ENCODE peak calls at places on chromosomes 12 and 14, in eight cellular contexts. One of them, this sample, is unnamed.

GRCh38 chr12:105256921-105257320 is 20.9 kb upstream of the APPL2 start:
- DNase-seq in cardiac muscle cell: no peak
- DNase-seq in IMR-90: peak
- DNase-seq in progenitor cell of endocrine pancreas: no peak
- DNase-seq in WERI-Rb-1: no peak
- DNase-seq in AG04449: peak
- DNase-seq in endothelial cell: no peak
- DNase-seq in lung: no peak
- DNase-seq in this sample: peak

GRCh38 chr14:89276424-89276975 is 140.5 kb downstream of the FOXN3 start:
- DNase-seq in lung: no peak
- DNase-seq in progenitor cell of endocrine pancreas: no peak
- DNase-seq in WERI-Rb-1: no peak
- DNase-seq in cardiac muscle cell: no peak
- DNase-seq in endothelial cell: no peak
- DNase-seq in AG04449: no peak
- DNase-seq in IMR-90: peak
- DNase-seq in this sample: peak

GRCh38 chr12:79331870-79332269 is 358.9 kb downstream of the PAWR start:
- DNase-seq in lung: no peak
- DNase-seq in progenitor cell of endocrine pancreas: no peak
- DNase-seq in cardiac muscle cell: no peak
- DNase-seq in IMR-90: peak
- DNase-seq in endothelial cell: no peak
- DNase-seq in AG04449: peak
- DNase-seq in WERI-Rb-1: no peak
- DNase-seq in this sample: peak

GRCh38 chr12:122471324-122472226 is 29.2 kb downstream of the ZCCHC8 start:
- DNase-seq in endothelial cell: no peak
- DNase-seq in progenitor cell of endocrine pancreas: no peak
- DNase-seq in WERI-Rb-1: no peak
- DNase-seq in AG04449: no peak
- DNase-seq in IMR-90: peak
- DNase-seq in cardiac muscle cell: peak
- DNase-seq in lung: no peak
- DNase-seq in this sample: peak

GRCh38 chr14:65948302-65948701 is 535.8 kb downstream of the FUT8 start:
- DNase-seq in AG04449: no peak
- DNase-seq in lung: no peak
- DNase-seq in IMR-90: no peak
- DNase-seq in cardiac muscle cell: no peak
- DNase-seq in progenitor cell of endocrine pancreas: no peak
- DNase-seq in endothelial cell: no peak
- DNase-seq in WERI-Rb-1: no peak
- DNase-seq in this sample: no peak

GRCh38 chr12:15627995-15628945 is 160.9 kb downstream of the EPS8 start:
- DNase-seq in lung: no peak
- DNase-seq in WERI-Rb-1: no peak
- DNase-seq in cardiac muscle cell: peak
- DNase-seq in IMR-90: peak
- DNase-seq in AG04449: no peak
- DNase-seq in progenitor cell of endocrine pancreas: no peak
- DNase-seq in endothelial cell: no peak
- DNase-seq in this sample: peak

GRCh38 chr14:102914474-102915291 is 7.8 kb upstream of the AMN start:
- DNase-seq in lung: no peak
- DNase-seq in AG04449: no peak
- DNase-seq in cardiac muscle cell: no peak
- DNase-seq in IMR-90: no peak
- DNase-seq in WERI-Rb-1: no peak
- DNase-seq in endothelial cell: no peak
- DNase-seq in progenitor cell of endocrine pancreas: no peak
- DNase-seq in this sample: no peak

GRCh38 chr12:62259993-62260732 is at the start of gene USP15:
- DNase-seq in WERI-Rb-1: peak
- DNase-seq in AG04449: peak
- DNase-seq in cardiac muscle cell: peak
- DNase-seq in progenitor cell of endocrine pancreas: peak
- DNase-seq in endothelial cell: peak
- DNase-seq in IMR-90: peak
- DNase-seq in lung: peak
- DNase-seq in this sample: peak

GRCh38 chr12:64876388-64877071 is 52.1 kb downstream of the TBC1D30 start:
- DNase-seq in IMR-90: no peak
- DNase-seq in AG04449: no peak
- DNase-seq in lung: no peak
- DNase-seq in progenitor cell of endocrine pancreas: no peak
- DNase-seq in endothelial cell: no peak
- DNase-seq in WERI-Rb-1: no peak
- DNase-seq in cardiac muscle cell: no peak
- DNase-seq in this sample: no peak

GRCh38 chr12:29041621-29042020 is 107.5 kb upstream of the FAR2 start:
- DNase-seq in IMR-90: peak
- DNase-seq in lung: no peak
- DNase-seq in AG04449: peak
- DNase-seq in endothelial cell: no peak
- DNase-seq in WERI-Rb-1: no peak
- DNase-seq in progenitor cell of endocrine pancreas: no peak
- DNase-seq in cardiac muscle cell: no peak
- DNase-seq in this sample: peak

GRCh38 chr12:57717131-57717530 is 21.4 kb downstream of the AGAP2 start:
- DNase-seq in progenitor cell of endocrine pancreas: no peak
- DNase-seq in AG04449: no peak
- DNase-seq in lung: no peak
- DNase-seq in WERI-Rb-1: no peak
- DNase-seq in cardiac muscle cell: no peak
- DNase-seq in IMR-90: no peak
- DNase-seq in endothelial cell: no peak
- DNase-seq in this sample: no peak

GRCh38 chr12:94049718-94050117 is 98.7 kb upstream of the PLXNC1 start:
- DNase-seq in IMR-90: no peak
- DNase-seq in progenitor cell of endocrine pancreas: no peak
- DNase-seq in cardiac muscle cell: peak
- DNase-seq in WERI-Rb-1: no peak
- DNase-seq in endothelial cell: no peak
- DNase-seq in AG04449: no peak
- DNase-seq in lung: no peak
- DNase-seq in this sample: no peak

GRCh38 chr12:58496411-58496810 is 423.9 kb downstream of the LRIG3 start:
- DNase-seq in AG04449: no peak
- DNase-seq in IMR-90: peak
- DNase-seq in cardiac muscle cell: no peak
- DNase-seq in endothelial cell: no peak
- DNase-seq in WERI-Rb-1: no peak
- DNase-seq in progenitor cell of endocrine pancreas: no peak
- DNase-seq in lung: no peak
- DNase-seq in this sample: no peak

GRCh38 chr14:88322505-88323085 is 474 bp downstream of the KCNK10 start:
- DNase-seq in WERI-Rb-1: no peak
- DNase-seq in IMR-90: no peak
- DNase-seq in cardiac muscle cell: no peak
- DNase-seq in lung: no peak
- DNase-seq in AG04449: no peak
- DNase-seq in progenitor cell of endocrine pancreas: no peak
- DNase-seq in endothelial cell: no peak
- DNase-seq in this sample: no peak

GRCh38 chr14:20350860-20351259 is 7.4 kb downstream of the PARP2 start:
- DNase-seq in AG04449: no peak
- DNase-seq in endothelial cell: no peak
- DNase-seq in lung: no peak
- DNase-seq in WERI-Rb-1: no peak
- DNase-seq in progenitor cell of endocrine pancreas: no peak
- DNase-seq in cardiac muscle cell: no peak
- DNase-seq in IMR-90: peak
- DNase-seq in this sample: peak
- TF ChIP-seq CTCF in AG04449: peak
- TF ChIP-seq CTCF in endothelial cell: no peak
- TF ChIP-seq CTCF in lung: no peak
- TF ChIP-seq CTCF in WERI-Rb-1: peak
- TF ChIP-seq CTCF in progenitor cell of endocrine pancreas: peak
- TF ChIP-seq CTCF in cardiac muscle cell: peak
- TF ChIP-seq CTCF in IMR-90: peak
- TF ChIP-seq CTCF in this sample: peak

GRCh38 chr14:57865450-57866198 is at the start of gene SLC35F4:
- DNase-seq in lung: no peak
- DNase-seq in endothelial cell: peak
- DNase-seq in cardiac muscle cell: peak
- DNase-seq in IMR-90: no peak
- DNase-seq in progenitor cell of endocrine pancreas: peak
- DNase-seq in AG04449: no peak
- DNase-seq in WERI-Rb-1: peak
- DNase-seq in this sample: no peak
- TF ChIP-seq CTCF in lung: no peak
- TF ChIP-seq CTCF in endothelial cell: no peak
- TF ChIP-seq CTCF in cardiac muscle cell: no peak
- TF ChIP-seq CTCF in IMR-90: no peak
- TF ChIP-seq CTCF in progenitor cell of endocrine pancreas: no peak
- TF ChIP-seq CTCF in AG04449: no peak
- TF ChIP-seq CTCF in WERI-Rb-1: no peak
- TF ChIP-seq CTCF in this sample: no peak

GRCh38 chr12:80838024-80838658 is 99.6 kb downstream of the LIN7A start:
- DNase-seq in AG04449: no peak
- DNase-seq in progenitor cell of endocrine pancreas: no peak
- DNase-seq in lung: no peak
- DNase-seq in cardiac muscle cell: no peak
- DNase-seq in endothelial cell: no peak
- DNase-seq in IMR-90: no peak
- DNase-seq in WERI-Rb-1: no peak
- DNase-seq in this sample: no peak

GRCh38 chr12:80837342-80837978 is 100.3 kb downstream of the LIN7A start:
- DNase-seq in IMR-90: peak
- DNase-seq in endothelial cell: peak
- DNase-seq in progenitor cell of endocrine pancreas: no peak
- DNase-seq in lung: no peak
- DNase-seq in AG04449: peak
- DNase-seq in WERI-Rb-1: peak
- DNase-seq in cardiac muscle cell: peak
- DNase-seq in this sample: peak

GRCh38 chr12:80838708-80839107 is 99.0 kb downstream of the LIN7A start:
- DNase-seq in WERI-Rb-1: no peak
- DNase-seq in IMR-90: no peak
- DNase-seq in AG04449: no peak
- DNase-seq in lung: peak
- DNase-seq in progenitor cell of endocrine pancreas: no peak
- DNase-seq in endothelial cell: no peak
- DNase-seq in cardiac muscle cell: peak
- DNase-seq in this sample: no peak

GRCh38 chr12:80830533-80831088 is 107.1 kb downstream of the LIN7A start:
- DNase-seq in IMR-90: no peak
- DNase-seq in progenitor cell of endocrine pancreas: no peak
- DNase-seq in lung: no peak
- DNase-seq in cardiac muscle cell: no peak
- DNase-seq in AG04449: no peak
- DNase-seq in endothelial cell: no peak
- DNase-seq in WERI-Rb-1: no peak
- DNase-seq in this sample: no peak

DNA sequence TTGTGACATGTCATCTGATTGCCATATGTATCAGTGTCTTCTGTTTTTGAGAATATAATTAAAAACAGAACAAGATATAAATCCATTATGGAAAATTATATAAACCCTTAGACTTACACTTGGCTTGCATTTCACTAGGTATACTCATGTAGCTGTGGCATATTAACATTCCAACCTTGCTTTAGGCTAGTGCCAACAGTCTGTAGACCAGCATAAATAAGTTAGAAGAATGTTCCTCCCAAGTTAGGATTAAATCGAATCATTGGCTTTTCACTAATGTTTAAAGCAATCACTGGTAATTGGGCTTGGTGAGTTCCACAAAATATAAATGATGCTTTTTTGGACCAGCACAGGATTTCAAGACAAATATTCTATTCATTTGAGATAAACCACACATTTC is 103.0 kb downstream of the LIN7A start:
- DNase-seq in lung: no peak
- DNase-seq in AG04449: no peak
- DNase-seq in WERI-Rb-1: no peak
- DNase-seq in endothelial cell: no peak
- DNase-seq in progenitor cell of endocrine pancreas: no peak
- DNase-seq in cardiac muscle cell: no peak
- DNase-seq in IMR-90: no peak
- DNase-seq in this sample: no peak
- TF ChIP-seq CTCF in lung: no peak
- TF ChIP-seq CTCF in AG04449: no peak
- TF ChIP-seq CTCF in WERI-Rb-1: no peak
- TF ChIP-seq CTCF in endothelial cell: no peak
- TF ChIP-seq CTCF in progenitor cell of endocrine pancreas: no peak
- TF ChIP-seq CTCF in cardiac muscle cell: no peak
- TF ChIP-seq CTCF in IMR-90: no peak
- TF ChIP-seq CTCF in this sample: no peak

GRCh38 chr14:69094481-69094880 is 58.4 kb downstream of the DCAF5 start:
- DNase-seq in endothelial cell: no peak
- DNase-seq in WERI-Rb-1: no peak
- DNase-seq in progenitor cell of endocrine pancreas: no peak
- DNase-seq in AG04449: no peak
- DNase-seq in lung: no peak
- DNase-seq in cardiac muscle cell: no peak
- DNase-seq in IMR-90: peak
- DNase-seq in this sample: no peak

GRCh38 chr14:69097974-69098373 is 54.9 kb downstream of the DCAF5 start:
- DNase-seq in IMR-90: no peak
- DNase-seq in endothelial cell: no peak
- DNase-seq in AG04449: no peak
- DNase-seq in lung: no peak
- DNase-seq in cardiac muscle cell: no peak
- DNase-seq in WERI-Rb-1: no peak
- DNase-seq in progenitor cell of endocrine pancreas: no peak
- DNase-seq in this sample: no peak

GRCh38 chr14:69093551-69094421 is 59.1 kb downstream of the DCAF5 start:
- DNase-seq in AG04449: no peak
- DNase-seq in IMR-90: peak
- DNase-seq in WERI-Rb-1: no peak
- DNase-seq in cardiac muscle cell: peak
- DNase-seq in lung: no peak
- DNase-seq in progenitor cell of endocrine pancreas: peak
- DNase-seq in endothelial cell: peak
- DNase-seq in this sample: peak

GRCh38 chr14:69092840-69093422 is 60.0 kb downstream of the DCAF5 start:
- DNase-seq in endothelial cell: no peak
- DNase-seq in AG04449: no peak
- DNase-seq in progenitor cell of endocrine pancreas: no peak
- DNase-seq in lung: no peak
- DNase-seq in IMR-90: peak
- DNase-seq in cardiac muscle cell: no peak
- DNase-seq in WERI-Rb-1: no peak
- DNase-seq in this sample: peak

DNA sequence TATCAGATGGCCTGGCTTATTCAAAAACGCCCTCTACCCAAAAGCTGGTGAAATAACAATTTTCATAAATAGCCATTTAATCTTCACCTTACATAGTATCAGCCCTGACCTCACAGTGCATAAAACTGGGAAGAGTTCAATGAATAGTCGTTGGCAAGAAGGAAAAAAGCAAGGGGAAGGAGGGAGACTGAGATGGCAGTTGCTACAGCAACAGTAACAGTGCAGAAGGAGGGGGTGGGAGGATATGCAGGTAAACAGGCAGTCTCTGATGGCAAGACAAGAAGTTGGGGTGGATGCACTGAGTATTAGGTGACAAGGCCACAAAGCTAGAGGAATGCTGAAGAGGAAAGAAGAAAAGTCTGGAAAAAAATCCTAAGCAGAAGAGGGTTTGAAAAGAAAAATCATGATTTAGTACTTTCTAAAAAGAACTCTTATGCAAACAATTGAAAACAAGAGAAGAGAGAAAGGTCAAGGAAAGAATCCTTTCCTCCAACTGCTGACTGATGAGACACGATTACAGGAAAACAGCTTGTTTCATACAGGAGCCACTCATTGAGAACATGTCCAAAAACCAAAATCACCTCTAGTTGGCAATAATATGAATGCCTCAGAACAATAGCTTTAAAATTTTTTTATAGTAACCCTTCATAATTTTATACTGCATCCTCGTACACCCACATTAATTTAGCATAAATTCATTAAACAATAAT is 56.0 kb downstream of the DCAF5 start:
- DNase-seq in WERI-Rb-1: no peak
- DNase-seq in cardiac muscle cell: no peak
- DNase-seq in lung: no peak
- DNase-seq in IMR-90: peak
- DNase-seq in AG04449: no peak
- DNase-seq in endothelial cell: no peak
- DNase-seq in progenitor cell of endocrine pancreas: no peak
- DNase-seq in this sample: peak
- TF ChIP-seq CTCF in WERI-Rb-1: no peak
- TF ChIP-seq CTCF in cardiac muscle cell: no peak
- TF ChIP-seq CTCF in lung: no peak
- TF ChIP-seq CTCF in IMR-90: no peak
- TF ChIP-seq CTCF in AG04449: no peak
- TF ChIP-seq CTCF in endothelial cell: no peak
- TF ChIP-seq CTCF in progenitor cell of endocrine pancreas: no peak
- TF ChIP-seq CTCF in this sample: no peak